ENCODE peak calls at places on chromosomes 5 and 9, in ten cellular contexts. One of them, this sample, is unnamed.

GRCh38 chr9:70049236-70049635 is 5.6 kb downstream of the MAMDC2 start:
- DNase-seq in DMS 273 treated with DMSO at 0.1 percent for 48 hours: no peak
- DNase-seq in stimulated activated naive B cell treated with anti-CD40 and anti-IgM and Interleukin-4, amounts not matched to agents 10 μg/mL and 1 μg/mL and 100 μg/mL, for 72 hours: no peak
- DNase-seq in brain microvascular endothelial cell: peak
- DNase-seq in cardiac septum: no peak
- DNase-seq in germinal center: no peak
- DNase-seq in stimulated activated CD4-positive, alpha-beta T cell treated with anti-CD3 and anti-CD28 coated beads, Interleukin-15, amount 100 ng/mL, for 24 hours: no peak
- DNase-seq in NCI-H2171 treated with DMSO at 0.1 percent for 48 hours: peak
- DNase-seq in stimulated activated CD8-positive, alpha-beta memory T cell treated with anti-CD3 and anti-CD28 coated beads, Interleukin-4, amount 100 ng/mL, for 4 hours: no peak
- DNase-seq in stomach: peak
- DNase-seq in this sample: no peak

GRCh38 chr9:14312721-14313377 is 1.1 kb downstream of the NFIB start:
- DNase-seq in DMS 273 treated with DMSO at 0.1 percent for 48 hours: no peak
- DNase-seq in stimulated activated naive B cell treated with anti-CD40 and anti-IgM and Interleukin-4, amounts not matched to agents 10 μg/mL and 1 μg/mL and 100 μg/mL, for 72 hours: no peak
- DNase-seq in brain microvascular endothelial cell: peak
- DNase-seq in cardiac septum: no peak
- DNase-seq in germinal center: no peak
- DNase-seq in stimulated activated CD4-positive, alpha-beta T cell treated with anti-CD3 and anti-CD28 coated beads, Interleukin-15, amount 100 ng/mL, for 24 hours: no peak
- DNase-seq in NCI-H2171 treated with DMSO at 0.1 percent for 48 hours: peak
- DNase-seq in stimulated activated CD8-positive, alpha-beta memory T cell treated with anti-CD3 and anti-CD28 coated beads, Interleukin-4, amount 100 ng/mL, for 4 hours: no peak
- DNase-seq in stomach: no peak
- DNase-seq in this sample: no peak

GRCh38 chr9:86575825-86576488 is 221.7 kb upstream of the TUT7 start:
- DNase-seq in DMS 273 treated with DMSO at 0.1 percent for 48 hours: no peak
- DNase-seq in stimulated activated naive B cell treated with anti-CD40 and anti-IgM and Interleukin-4, amounts not matched to agents 10 μg/mL and 1 μg/mL and 100 μg/mL, for 72 hours: no peak
- DNase-seq in brain microvascular endothelial cell: no peak
- DNase-seq in cardiac septum: no peak
- DNase-seq in germinal center: no peak
- DNase-seq in stimulated activated CD4-positive, alpha-beta T cell treated with anti-CD3 and anti-CD28 coated beads, Interleukin-15, amount 100 ng/mL, for 24 hours: no peak
- DNase-seq in NCI-H2171 treated with DMSO at 0.1 percent for 48 hours: no peak
- DNase-seq in stimulated activated CD8-positive, alpha-beta memory T cell treated with anti-CD3 and anti-CD28 coated beads, Interleukin-4, amount 100 ng/mL, for 4 hours: no peak
- DNase-seq in stomach: no peak
- DNase-seq in this sample: no peak

GRCh38 chr5:60382761-60383160 is 317.2 kb downstream of the DEPDC1B start:
- DNase-seq in DMS 273 treated with DMSO at 0.1 percent for 48 hours: peak
- DNase-seq in stimulated activated naive B cell treated with anti-CD40 and anti-IgM and Interleukin-4, amounts not matched to agents 10 μg/mL and 1 μg/mL and 100 μg/mL, for 72 hours: no peak
- DNase-seq in brain microvascular endothelial cell: peak
- DNase-seq in cardiac septum: no peak
- DNase-seq in germinal center: peak
- DNase-seq in stimulated activated CD4-positive, alpha-beta T cell treated with anti-CD3 and anti-CD28 coated beads, Interleukin-15, amount 100 ng/mL, for 24 hours: no peak
- DNase-seq in NCI-H2171 treated with DMSO at 0.1 percent for 48 hours: no peak
- DNase-seq in stimulated activated CD8-positive, alpha-beta memory T cell treated with anti-CD3 and anti-CD28 coated beads, Interleukin-4, amount 100 ng/mL, for 4 hours: no peak
- DNase-seq in stomach: no peak
- DNase-seq in this sample: no peak

GRCh38 chr5:75667586-75667985 is 49.7 kb downstream of the POC5 start:
- DNase-seq in DMS 273 treated with DMSO at 0.1 percent for 48 hours: no peak
- DNase-seq in stimulated activated naive B cell treated with anti-CD40 and anti-IgM and Interleukin-4, amounts not matched to agents 10 μg/mL and 1 μg/mL and 100 μg/mL, for 72 hours: no peak
- DNase-seq in brain microvascular endothelial cell: no peak
- DNase-seq in cardiac septum: no peak
- DNase-seq in germinal center: no peak
- DNase-seq in stimulated activated CD4-positive, alpha-beta T cell treated with anti-CD3 and anti-CD28 coated beads, Interleukin-15, amount 100 ng/mL, for 24 hours: no peak
- DNase-seq in NCI-H2171 treated with DMSO at 0.1 percent for 48 hours: no peak
- DNase-seq in stimulated activated CD8-positive, alpha-beta memory T cell treated with anti-CD3 and anti-CD28 coated beads, Interleukin-4, amount 100 ng/mL, for 4 hours: no peak
- DNase-seq in stomach: no peak
- DNase-seq in this sample: no peak

GRCh38 chr9:112186695-112187094 is 11.6 kb upstream of the SUSD1 start:
- DNase-seq in DMS 273 treated with DMSO at 0.1 percent for 48 hours: no peak
- DNase-seq in stimulated activated naive B cell treated with anti-CD40 and anti-IgM and Interleukin-4, amounts not matched to agents 10 μg/mL and 1 μg/mL and 100 μg/mL, for 72 hours: no peak
- DNase-seq in brain microvascular endothelial cell: no peak
- DNase-seq in cardiac septum: no peak
- DNase-seq in germinal center: no peak
- DNase-seq in stimulated activated CD4-positive, alpha-beta T cell treated with anti-CD3 and anti-CD28 coated beads, Interleukin-15, amount 100 ng/mL, for 24 hours: no peak
- DNase-seq in NCI-H2171 treated with DMSO at 0.1 percent for 48 hours: no peak
- DNase-seq in stimulated activated CD8-positive, alpha-beta memory T cell treated with anti-CD3 and anti-CD28 coated beads, Interleukin-4, amount 100 ng/mL, for 4 hours: no peak
- DNase-seq in stomach: no peak
- DNase-seq in this sample: no peak

GRCh38 chr5:68392608-68393007 is 177.1 kb downstream of the PIK3R1 start:
- DNase-seq in DMS 273 treated with DMSO at 0.1 percent for 48 hours: no peak
- DNase-seq in stimulated activated naive B cell treated with anti-CD40 and anti-IgM and Interleukin-4, amounts not matched to agents 10 μg/mL and 1 μg/mL and 100 μg/mL, for 72 hours: no peak
- DNase-seq in brain microvascular endothelial cell: no peak
- DNase-seq in cardiac septum: no peak
- DNase-seq in germinal center: no peak
- DNase-seq in stimulated activated CD4-positive, alpha-beta T cell treated with anti-CD3 and anti-CD28 coated beads, Interleukin-15, amount 100 ng/mL, for 24 hours: no peak
- DNase-seq in NCI-H2171 treated with DMSO at 0.1 percent for 48 hours: no peak
- DNase-seq in stimulated activated CD8-positive, alpha-beta memory T cell treated with anti-CD3 and anti-CD28 coated beads, Interleukin-4, amount 100 ng/mL, for 4 hours: no peak
- DNase-seq in stomach: no peak
- DNase-seq in this sample: no peak

GRCh38 chr5:56816546-56817081 is 1.3 kb downstream of the MAP3K1 start:
- DNase-seq in DMS 273 treated with DMSO at 0.1 percent for 48 hours: no peak
- DNase-seq in stimulated activated naive B cell treated with anti-CD40 and anti-IgM and Interleukin-4, amounts not matched to agents 10 μg/mL and 1 μg/mL and 100 μg/mL, for 72 hours: peak
- DNase-seq in brain microvascular endothelial cell: peak
- DNase-seq in cardiac septum: peak
- DNase-seq in germinal center: peak
- DNase-seq in stimulated activated CD4-positive, alpha-beta T cell treated with anti-CD3 and anti-CD28 coated beads, Interleukin-15, amount 100 ng/mL, for 24 hours: peak
- DNase-seq in NCI-H2171 treated with DMSO at 0.1 percent for 48 hours: peak
- DNase-seq in stimulated activated CD8-positive, alpha-beta memory T cell treated with anti-CD3 and anti-CD28 coated beads, Interleukin-4, amount 100 ng/mL, for 4 hours: no peak
- DNase-seq in stomach: peak
- DNase-seq in this sample: peak

GRCh38 chr5:131381792-131382191 is 117.9 kb downstream of the CDC42SE2 start:
- DNase-seq in DMS 273 treated with DMSO at 0.1 percent for 48 hours: no peak
- DNase-seq in stimulated activated naive B cell treated with anti-CD40 and anti-IgM and Interleukin-4, amounts not matched to agents 10 μg/mL and 1 μg/mL and 100 μg/mL, for 72 hours: no peak
- DNase-seq in brain microvascular endothelial cell: no peak
- DNase-seq in cardiac septum: no peak
- DNase-seq in germinal center: no peak
- DNase-seq in stimulated activated CD4-positive, alpha-beta T cell treated with anti-CD3 and anti-CD28 coated beads, Interleukin-15, amount 100 ng/mL, for 24 hours: peak
- DNase-seq in NCI-H2171 treated with DMSO at 0.1 percent for 48 hours: no peak
- DNase-seq in stimulated activated CD8-positive, alpha-beta memory T cell treated with anti-CD3 and anti-CD28 coated beads, Interleukin-4, amount 100 ng/mL, for 4 hours: no peak
- DNase-seq in stomach: no peak
- DNase-seq in this sample: no peak

GRCh38 chr5:140632366-140633080 is 452 bp downstream of the CD14 start:
- DNase-seq in DMS 273 treated with DMSO at 0.1 percent for 48 hours: no peak
- DNase-seq in stimulated activated naive B cell treated with anti-CD40 and anti-IgM and Interleukin-4, amounts not matched to agents 10 μg/mL and 1 μg/mL and 100 μg/mL, for 72 hours: peak
- DNase-seq in brain microvascular endothelial cell: peak
- DNase-seq in cardiac septum: peak
- DNase-seq in germinal center: peak
- DNase-seq in stimulated activated CD4-positive, alpha-beta T cell treated with anti-CD3 and anti-CD28 coated beads, Interleukin-15, amount 100 ng/mL, for 24 hours: peak
- DNase-seq in NCI-H2171 treated with DMSO at 0.1 percent for 48 hours: peak
- DNase-seq in stimulated activated CD8-positive, alpha-beta memory T cell treated with anti-CD3 and anti-CD28 coated beads, Interleukin-4, amount 100 ng/mL, for 4 hours: no peak
- DNase-seq in stomach: peak
- DNase-seq in this sample: peak

GRCh38 chr5:178068293-178068692 is 45.0 kb upstream of the N4BP3 start:
- DNase-seq in DMS 273 treated with DMSO at 0.1 percent for 48 hours: peak
- DNase-seq in stimulated activated naive B cell treated with anti-CD40 and anti-IgM and Interleukin-4, amounts not matched to agents 10 μg/mL and 1 μg/mL and 100 μg/mL, for 72 hours: peak
- DNase-seq in brain microvascular endothelial cell: no peak
- DNase-seq in cardiac septum: no peak
- DNase-seq in germinal center: peak
- DNase-seq in stimulated activated CD4-positive, alpha-beta T cell treated with anti-CD3 and anti-CD28 coated beads, Interleukin-15, amount 100 ng/mL, for 24 hours: no peak
- DNase-seq in NCI-H2171 treated with DMSO at 0.1 percent for 48 hours: peak
- DNase-seq in stimulated activated CD8-positive, alpha-beta memory T cell treated with anti-CD3 and anti-CD28 coated beads, Interleukin-4, amount 100 ng/mL, for 4 hours: no peak
- DNase-seq in stomach: no peak
- DNase-seq in this sample: no peak

GRCh38 chr5:107724642-107725041 is 53.9 kb upstream of the EFNA5 start:
- DNase-seq in DMS 273 treated with DMSO at 0.1 percent for 48 hours: no peak
- DNase-seq in stimulated activated naive B cell treated with anti-CD40 and anti-IgM and Interleukin-4, amounts not matched to agents 10 μg/mL and 1 μg/mL and 100 μg/mL, for 72 hours: no peak
- DNase-seq in brain microvascular endothelial cell: no peak
- DNase-seq in cardiac septum: no peak
- DNase-seq in germinal center: no peak
- DNase-seq in stimulated activated CD4-positive, alpha-beta T cell treated with anti-CD3 and anti-CD28 coated beads, Interleukin-15, amount 100 ng/mL, for 24 hours: no peak
- DNase-seq in NCI-H2171 treated with DMSO at 0.1 percent for 48 hours: no peak
- DNase-seq in stimulated activated CD8-positive, alpha-beta memory T cell treated with anti-CD3 and anti-CD28 coated beads, Interleukin-4, amount 100 ng/mL, for 4 hours: no peak
- DNase-seq in stomach: no peak
- DNase-seq in this sample: no peak

This sample was measured in effector memory CD4-positive, alpha-beta T cell.